ENCODE peak calls at places on chromosomes 5 and 9, in eight cellular contexts. J is H4; N is EL; W is kidney epithelial cell; G is cardiac muscle cell; X is stimulated activated CD8-positive, alpha-beta memory T cell treated with anti-CD3 and anti-CD28 coated beads, Interleukin-4, amount 100 ng/mL, for 24 hours; S is heart right ventricle; B is NCI-H460. R is an unnamed sample.

GRCh38 chr9:79357620-79358019 is 214.1 kb upstream of the TLE4 start:
- DNase-seq in J (no peak), N (no peak), W (no peak), G (no peak), X (no peak), S (no peak), B (no peak), R (peak; percentile 25)

GRCh38 chr9:92206490-92206889 is 87.0 kb downstream of the IARS1 start:
- DNase-seq in J (no peak), N (peak; percentile 29), W (no peak), G (peak; percentile 11), X (no peak), S (no peak), B (peak; percentile 11), R (no peak)

GRCh38 chr9:121963542-121963995 is 129.5 kb downstream of the TTLL11 start:
- DNase-seq in J (no peak), N (peak; percentile 80), W (no peak), G (peak; percentile 50), X (no peak), S (no peak), B (no peak), R (no peak)

GRCh38 chr5:72452515-72453259 is 54.5 kb downstream of the ZNF366 start:
- DNase-seq in J (peak; percentile 36), N (peak; percentile 88), W (no peak), G (peak; percentile 99), X (no peak), S (peak; percentile 36), B (peak; percentile 20), R (peak; percentile 77)

GRCh38 chr5:131198625-131199024 is 27.9 kb downstream of the LYRM7 start:
- DNase-seq in J (peak; percentile 22), N (peak; percentile 13), W (no peak), G (peak; percentile 9), X (no peak), S (no peak), B (no peak), R (no peak)

GRCh38 chr5:54249210-54250028 is 61.0 kb downstream of the ARL15 start:
- DNase-seq in J (peak; percentile 11), N (peak; percentile 49), W (no peak), G (no peak), X (no peak), S (peak; percentile 24), B (no peak), R (no peak)

GRCh38 chr5:157714036-157714435 is 17.2 kb upstream of the THG1L start:
- DNase-seq in J (no peak), N (no peak), W (no peak), G (no peak), X (no peak), S (no peak), B (no peak), R (no peak)

GRCh38 chr5:5767286-5767928 is 344.9 kb downstream of the ICE1 start:
- DNase-seq in J (no peak), N (no peak), W (no peak), G (no peak), X (no peak), S (peak; percentile 36), B (no peak), R (peak; percentile 17)

GRCh38 chr5:28397502-28397941 is 1359.1 kb upstream of the CDH9 start:
- DNase-seq in J (peak; percentile 50), N (no peak), W (peak; percentile 83), G (peak; percentile 38), X (no peak), S (no peak), B (no peak), R (no peak)

GRCh38 chr5:135344351-135344750 is 54.7 kb downstream of the MACROH2A1 start:
- DNase-seq in J (no peak), N (peak; percentile 42), W (no peak), G (no peak), X (no peak), S (no peak), B (no peak), R (no peak)

GRCh38 chr5:137016783-137017324 is 482.3 kb downstream of the SPOCK1 start:
- DNase-seq in J (no peak), N (no peak), W (no peak), G (no peak), X (no peak), S (no peak), B (no peak), R (no peak)

GRCh38 chr5:145499483-145499882 is 335.7 kb downstream of the PRELID2 start:
- DNase-seq in J (no peak), N (peak; percentile 66), W (no peak), G (peak; percentile 25), X (no peak), S (no peak), B (no peak), R (no peak)